ENCODE peak calls at places on chromosomes 4 and X, in six cellular contexts. L, M, F, V, R and C are unnamed samples.

GRCh38 chr4:2399631-2400190 is 18.7 kb downstream of the ZFYVE28 start:
- DNase-seq in L (no peak), M (no peak), F (no peak), V (no peak), R (no peak), C (no peak)

GRCh38 chrX:86805241-86805640 is 657.0 kb downstream of the DACH2 start:
- DNase-seq in L (no peak), M (no peak), F (no peak), V (no peak), R (no peak), C (no peak)

GRCh38 chrX:150773634-150774033 is 80.4 kb downstream of the MTMR1 start:
- DNase-seq in L (no peak), M (no peak), F (no peak), V (no peak), R (no peak), C (no peak)

GRCh38 chrX:45709381-45709780 is 508.7 kb upstream of the DIPK2B start:
- DNase-seq in L (no peak), M (no peak), F (no peak), V (no peak), R (no peak), C (no peak)

GRCh38 chr4:534576-535151 is 35.7 kb downstream of the PIGG start:
- DNase-seq in L (no peak), M (no peak), F (no peak), V (no peak), R (no peak), C (no peak)

GRCh38 chr4:54658321-54659093 is 750 bp downstream of the KIT start:
- DNase-seq in L (no peak), M (no peak), F (peak), V (peak), R (peak), C (peak)

GRCh38 chr4:118740869-118741268 is 55.7 kb downstream of the METTL14 start:
- DNase-seq in L (no peak), M (no peak), F (no peak), V (no peak), R (peak), C (no peak)

GRCh38 chr4:138241281-138242075 is 671 bp downstream of the SLC7A11 start:
- DNase-seq in L (no peak), M (no peak), F (no peak), V (no peak), R (no peak), C (no peak)

GRCh38 chr4:104025251-104025650 is 305.5 kb upstream of the TACR3 start:
- DNase-seq in L (no peak), M (no peak), F (no peak), V (no peak), R (no peak), C (no peak)

GRCh38 chr4:88341227-88342192 is 37.1 kb upstream of the HERC6 start:
- DNase-seq in L (no peak), M (no peak), F (peak), V (no peak), R (no peak), C (peak)

GRCh38 chr4:149884529-149885206 is 69.0 kb upstream of the IQCM start:
- DNase-seq in L (no peak), M (no peak), F (no peak), V (no peak), R (no peak), C (no peak)

GRCh38 chr4:41865306-41865980 is 69.8 kb upstream of the TMEM33 start:
- DNase-seq in L (no peak), M (no peak), F (no peak), V (no peak), R (no peak), C (no peak)

GRCh38 chrX:103688949-103689348 is 2.5 kb upstream of the MORF4L2 start:
- DNase-seq in L (no peak), M (no peak), F (peak), V (no peak), R (peak), C (no peak)

DNA sequence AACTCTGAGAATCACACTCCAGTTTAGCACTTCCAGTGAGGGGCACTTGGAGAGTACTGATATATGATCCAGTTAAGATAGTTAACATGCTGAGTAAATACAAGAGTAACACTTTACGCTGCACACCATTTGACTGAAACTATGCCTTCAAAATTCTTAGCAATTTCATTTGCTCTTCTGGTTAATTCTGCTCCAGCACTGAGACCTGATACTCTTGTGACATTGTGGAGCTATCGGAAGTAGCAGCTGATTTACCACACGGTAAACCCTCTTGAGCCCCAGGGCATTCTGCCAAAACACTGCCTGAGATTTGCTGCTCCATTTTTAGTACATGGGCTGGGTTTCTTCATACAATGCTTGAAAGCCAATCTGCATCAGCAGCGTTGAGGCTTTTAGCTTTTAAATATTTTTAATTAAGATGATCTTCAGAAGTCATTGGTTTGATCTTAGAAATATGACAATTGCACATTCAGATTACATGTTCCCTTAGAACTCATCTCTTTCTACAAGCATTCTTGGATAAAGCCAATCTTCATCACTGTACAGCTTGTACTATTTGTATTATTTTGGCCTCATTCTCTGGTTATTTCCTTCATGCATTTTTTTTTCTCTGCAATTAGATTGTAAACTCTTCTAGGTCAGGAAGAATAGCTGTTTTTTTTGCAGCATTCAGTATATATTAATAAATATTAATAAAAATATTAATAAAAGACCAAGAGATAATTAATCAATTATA is 67.8 kb upstream of the ETNPPL start:
- DNase-seq in L (no peak), M (no peak), F (no peak), V (no peak), R (no peak), C (no peak)
- H3K4me3 ChIP-seq in L (no peak), M (no peak), F (no peak), V (no peak), R (no peak), C (no peak)

GRCh38 chr4:176038789-176039188 is 26.9 kb upstream of the WDR17 start:
- DNase-seq in L (no peak), M (no peak), F (no peak), V (no peak), R (no peak), C (no peak)
- TF ChIP-seq POLR2AphosphoS5 in L (no peak), M (no peak), F (no peak), V (no peak), R (no peak), C (no peak)

GRCh38 chrX:56797966-56798711 is 69.1 kb downstream of the NBDY start:
- DNase-seq in L (peak), M (no peak), F (no peak), V (no peak), R (peak), C (no peak)

GRCh38 chrX:56800307-56800706 is 71.3 kb downstream of the NBDY start:
- DNase-seq in L (no peak), M (no peak), F (no peak), V (no peak), R (no peak), C (no peak)

GRCh38 chrX:56800801-56801200 is 71.8 kb downstream of the NBDY start:
- DNase-seq in L (no peak), M (no peak), F (no peak), V (no peak), R (peak), C (no peak)

GRCh38 chrX:56796641-56797395 is 67.8 kb downstream of the NBDY start:
- DNase-seq in L (peak), M (no peak), F (no peak), V (no peak), R (peak), C (no peak)

DNA sequence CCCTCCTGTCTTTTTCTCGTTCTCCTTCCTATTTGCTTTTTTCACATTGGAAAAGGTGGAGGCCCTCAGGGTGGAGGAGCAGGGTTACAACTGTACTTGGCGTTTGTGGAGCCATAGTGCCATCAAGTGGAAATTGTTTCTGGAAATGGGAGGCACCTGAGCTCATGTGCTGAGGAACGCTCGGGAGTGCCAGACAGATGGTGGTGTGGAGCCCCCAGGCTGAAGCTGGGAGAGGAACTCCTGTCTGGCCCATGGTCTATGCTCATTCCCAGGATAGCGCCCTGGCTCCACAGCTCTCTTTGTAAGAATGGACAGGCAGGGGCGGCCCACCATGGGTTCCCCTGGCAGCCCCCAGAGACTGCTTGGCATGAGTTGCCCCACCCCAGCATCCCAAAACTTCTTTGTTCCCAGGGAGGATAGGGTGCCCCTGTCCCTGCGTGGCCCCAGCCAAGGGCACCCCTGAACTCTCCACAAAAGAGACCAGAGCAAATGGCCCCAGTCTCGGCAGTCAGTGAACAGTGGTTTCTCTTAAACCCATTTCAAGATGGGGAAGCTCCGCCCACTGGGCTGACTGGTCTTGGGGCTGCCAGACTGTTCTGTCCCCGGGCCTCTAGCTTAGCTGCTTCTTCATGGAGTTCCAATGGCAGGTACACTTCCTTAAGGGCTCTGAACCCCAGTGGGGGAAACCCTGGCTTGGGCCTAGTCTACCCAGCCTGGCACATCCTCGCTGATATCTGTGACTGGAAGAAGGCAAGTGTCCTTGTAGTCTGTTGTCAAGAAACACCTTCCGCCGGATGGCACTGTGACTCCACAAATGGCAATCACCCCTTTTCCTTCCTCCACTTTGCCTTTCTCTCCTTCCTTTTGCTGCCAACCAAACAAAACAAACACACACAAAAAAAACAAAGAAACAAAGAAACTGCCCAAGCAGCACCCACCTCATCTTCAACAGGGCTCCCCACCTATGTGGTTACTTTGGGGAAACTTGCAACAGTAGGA is 70.1 kb downstream of the NBDY start:
- DNase-seq in L (no peak), M (no peak), F (peak), V (no peak), R (peak), C (no peak)
- TF ChIP-seq CTCF in L (peak), M (no peak), F (peak), V (no peak), R (peak), C (no peak)

GRCh38 chr4:102867278-102868152 is 1.3 kb upstream of the CISD2 start:
- DNase-seq in L (no peak), M (peak), F (no peak), V (no peak), R (no peak), C (no peak)
- H3K4me3 ChIP-seq in L (peak), M (peak), F (peak), V (peak), R (peak), C (peak)